ENCODE peak calls at places on chromosomes 11 and 22, in four cellular contexts. Q is cardiac septum, F is T-helper 9 cell, S is NCI-H460. L is an unnamed sample.

GRCh38 chr11:112962854-112963367 is 1.7 kb downstream of the NCAM1 start:
- DNase-seq in Q (peak; percentile 88), S (no peak), F (no peak), L (peak; percentile 90)

GRCh38 chr22:24894220-24894975 is 52.1 kb downstream of the LHFPL7 start:
- DNase-seq in S (peak; percentile 98), Q (peak; percentile 92), F (no peak), L (peak; percentile 93)

GRCh38 chr11:65134240-65134951 is at the start of gene SYVN1:
- DNase-seq in S (peak; percentile 76), Q (peak; percentile 95), F (peak; percentile 89), L (peak; percentile 96)

GRCh38 chr11:8083088-8083395 is 2.0 kb downstream of the TUB start:
- DNase-seq in Q (no peak), F (no peak), S (no peak), L (no peak)

GRCh38 chr22:42473484-42474193 is 41.4 kb upstream of the NFAM1 start:
- DNase-seq in F (no peak), Q (no peak), S (peak; percentile 45), L (no peak)

GRCh38 chr22:22030493-22031182 is 48.1 kb upstream of the TOP3B start:
- DNase-seq in S (no peak), F (no peak), Q (no peak), L (no peak)

GRCh38 chr11:46669606-46670243 is 30.7 kb downstream of the ARHGAP1 start:
- DNase-seq in F (no peak), S (no peak), Q (peak; percentile 71), L (peak; percentile 58)

GRCh38 chr11:73325036-73325981 is 17.2 kb downstream of the ARHGEF17 start:
- DNase-seq in Q (no peak), F (no peak), S (no peak), L (peak; percentile 83)

GRCh38 chr11:2512431-2513407 is 67.9 kb downstream of the KCNQ1 start:
- DNase-seq in Q (peak; percentile 62), F (no peak), S (no peak), L (no peak)

GRCh38 chr11:11140510-11140909 is 212.5 kb downstream of the CSNK2A3 start:
- DNase-seq in Q (no peak), S (no peak), F (no peak), L (no peak)

GRCh38 chr22:43154887-43155536 is 3.7 kb downstream of the TSPO start:
- DNase-seq in F (no peak), Q (peak; percentile 92), S (no peak), L (no peak)

GRCh38 chr22:23825246-23825905 is 13.4 kb downstream of the DERL3 start:
- DNase-seq in S (no peak), F (no peak), Q (no peak), L (peak; percentile 52)

GRCh38 chr11:28759311-28759710 is 651.1 kb downstream of the METTL15 start:
- DNase-seq in S (no peak), F (no peak), Q (no peak), L (no peak)

GRCh38 chr11:118918686-118919280 is 6.9 kb downstream of the BCL9L start:
- DNase-seq in S (no peak), Q (no peak), F (no peak), L (peak; percentile 71)

GRCh38 chr11:124863826-124864165 is 1.4 kb upstream of the ROBO3 start:
- DNase-seq in F (no peak), Q (no peak), S (no peak), L (peak; percentile 51)

GRCh38 chr11:79404325-79404724 is 36.5 kb downstream of the TENM4 start:
- DNase-seq in F (no peak), S (no peak), Q (no peak), L (no peak)

L was measured in sigmoid colon.